ENCODE peak calls at places on chromosomes 16 and 17, in four cellular contexts. R, A, Z and F are unnamed samples.

GRCh38 chr17:63950940-63951907 is 19.1 kb upstream of the CD79B start:
- DNase-seq in Z (peak; percentile 46), A (peak; percentile 39), R (no peak), F (peak; percentile 70)

GRCh38 chr16:24396350-24397271 is 140.5 kb downstream of the CACNG3 start:
- DNase-seq in Z (peak; percentile 12), R (no peak), A (no peak), F (no peak)

GRCh38 chr17:44309472-44309871 is 1.1 kb downstream of the RUNDC3A start:
- DNase-seq in R (no peak), Z (no peak), A (peak; percentile 14), F (no peak)

GRCh38 chr16:48444574-48444973 is 59.4 kb upstream of the SIAH1 start:
- DNase-seq in Z (no peak), A (peak; percentile 84), R (no peak), F (no peak)

GRCh38 chr17:43531082-43531378 is 15.1 kb downstream of the ETV4 start:
- DNase-seq in A (no peak), R (no peak), Z (no peak), F (no peak)

GRCh38 chr16:52265446-52265861 is 281.5 kb downstream of the TOX3 start:
- DNase-seq in Z (peak; percentile 47), A (no peak), R (peak; percentile 21), F (no peak)

GRCh38 chr17:82690786-82691489 is 7.6 kb downstream of the RAB40B start:
- DNase-seq in R (peak; percentile 34), Z (no peak), A (no peak), F (no peak)

GRCh38 chr16:60318486-60318885 is 1584.4 kb upstream of the GOT2 start:
- DNase-seq in R (no peak), A (peak; percentile 38), Z (no peak), F (no peak)

GRCh38 chr17:78716814-78717393 is 65.2 kb downstream of the CYTH1 start:
- DNase-seq in R (peak; percentile 57), A (peak; percentile 80), Z (no peak), F (no peak)

GRCh38 chr16:2019500-2019899 is at the start of gene NPW:
- DNase-seq in R (peak; percentile 56), Z (no peak), A (no peak), F (no peak)

GRCh38 chr17:77491921-77492445 is 351.2 kb downstream of the SEC14L1 start:
- DNase-seq in A (no peak), R (no peak), Z (no peak), F (peak; percentile 75)

GRCh38 chr17:18089613-18090012 is 1.9 kb downstream of the DRG2 start:
- DNase-seq in A (no peak), Z (no peak), R (no peak), F (no peak)

GRCh38 chr16:54677551-54677950 is 253.1 kb upstream of the IRX5 start:
- DNase-seq in A (peak; percentile 52), Z (no peak), R (no peak), F (no peak)

GRCh38 chr16:13120557-13120956 is 219.2 kb downstream of the SHISA9 start:
- DNase-seq in Z (no peak), A (no peak), R (peak; percentile 33), F (no peak)

GRCh38 chr17:8701754-8702153 is 42.9 kb downstream of the CCDC42 start:
- DNase-seq in R (no peak), Z (no peak), A (no peak), F (no peak)

GRCh38 chr17:6729531-6729930 is 16.4 kb upstream of the SLC13A5 start:
- DNase-seq in Z (no peak), A (no peak), R (no peak), F (no peak)

GRCh38 chr17:12765544-12765943 is 23.8 kb upstream of the ARHGAP44 start:
- DNase-seq in A (peak; percentile 7), Z (no peak), R (no peak), F (no peak)

GRCh38 chr16:23252310-23252709 is 49.8 kb upstream of the SCNN1B start:
- DNase-seq in R (no peak), A (no peak), Z (no peak), F (no peak)

GRCh38 chr16:86117756-86118155 is 218.8 kb downstream of the IRF8 start:
- DNase-seq in R (peak; percentile 42), Z (no peak), A (no peak), F (no peak)

GRCh38 chr16:14545346-14545884 is 84.6 kb downstream of the PARN start:
- DNase-seq in R (no peak), A (no peak), Z (no peak), F (no peak)

GRCh38 chr17:59627770-59628171 is 8.1 kb downstream of the CLTC start:
- DNase-seq in A (no peak), R (no peak), Z (no peak), F (no peak)

GRCh38 chr17:58401287-58401686 is 16.0 kb downstream of the RNF43 start:
- DNase-seq in R (no peak), Z (no peak), A (no peak), F (no peak)

GRCh38 chr17:37570527-37571093 is 38.6 kb downstream of the SYNRG start:
- DNase-seq in A (peak; percentile 89), R (peak; percentile 67), Z (peak; percentile 63), F (peak; percentile 48)
- TF ChIP-seq CTCF in A (peak; percentile 81), R (peak; percentile 68), Z (peak; percentile 58), F (peak; percentile 6)

DNA sequence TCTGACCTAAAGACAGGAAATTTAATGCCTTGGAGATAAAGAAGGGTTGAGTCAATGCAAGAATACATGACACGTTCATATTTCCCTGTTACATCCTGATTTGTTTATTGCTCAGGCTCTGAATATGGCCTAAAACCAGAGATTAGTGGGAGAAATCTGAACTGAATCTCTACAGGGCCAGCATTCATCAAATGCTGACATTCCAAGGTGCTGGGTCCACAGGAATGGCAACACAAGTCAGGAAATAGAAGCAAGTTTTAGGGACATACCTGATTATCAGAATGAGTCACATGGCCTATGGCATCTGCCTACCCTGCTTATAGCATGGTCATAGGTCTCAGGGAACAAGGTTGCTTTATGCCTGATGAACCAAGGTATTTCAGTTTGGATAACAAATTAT is 117.4 kb upstream of the CES5A start:
- DNase-seq in A (no peak), R (no peak), Z (no peak), F (no peak)
- TF ChIP-seq CTCF in A (no peak), R (no peak), Z (no peak), F (no peak)

GRCh38 chr17:48261297-48261880 is 153.8 kb downstream of the SNX11 start:
- DNase-seq in Z (peak; percentile 18), A (no peak), R (peak; percentile 72), F (no peak)

GRCh38 chr17:48259710-48260291 is 152.2 kb downstream of the SNX11 start:
- DNase-seq in Z (peak; percentile 32), R (peak; percentile 38), A (peak; percentile 30), F (no peak)

GRCh38 chr17:48258317-48258716 is 150.8 kb downstream of the SNX11 start:
- DNase-seq in Z (no peak), A (no peak), R (no peak), F (no peak)

DNA sequence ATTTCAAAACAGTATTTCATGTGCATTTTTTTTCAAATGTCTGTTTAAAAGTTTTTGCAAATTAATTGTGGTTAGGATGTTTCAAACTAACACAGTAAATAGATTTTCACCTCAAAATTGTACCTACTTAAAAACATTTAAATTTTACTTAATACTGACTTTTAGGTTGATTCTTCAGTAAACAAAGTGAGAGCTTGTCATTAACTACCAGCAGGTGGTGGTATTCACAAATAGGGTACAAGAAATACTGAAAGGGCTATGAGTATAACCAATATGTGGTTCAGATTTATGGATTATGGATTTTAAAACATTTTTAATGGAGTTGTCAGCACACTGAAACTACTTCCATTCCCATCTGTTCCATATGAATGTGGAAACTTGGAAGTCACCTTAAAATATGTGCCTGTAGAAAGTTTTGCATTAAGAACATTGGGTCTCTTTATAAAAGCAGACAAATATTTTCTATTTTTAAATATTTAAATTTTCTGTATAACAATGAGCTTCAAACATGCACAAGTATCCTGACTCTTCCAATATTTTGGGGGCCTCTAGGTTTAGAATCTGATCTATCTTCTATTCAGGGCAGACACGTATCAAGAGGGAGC is 155.5 kb downstream of the SNX11 start:
- DNase-seq in R (no peak), Z (peak; percentile 14), A (no peak), F (peak; percentile 24)
- TF ChIP-seq CTCF in R (peak; percentile 42), Z (peak; percentile 45), A (peak; percentile 53), F (peak; percentile 34)

DNA sequence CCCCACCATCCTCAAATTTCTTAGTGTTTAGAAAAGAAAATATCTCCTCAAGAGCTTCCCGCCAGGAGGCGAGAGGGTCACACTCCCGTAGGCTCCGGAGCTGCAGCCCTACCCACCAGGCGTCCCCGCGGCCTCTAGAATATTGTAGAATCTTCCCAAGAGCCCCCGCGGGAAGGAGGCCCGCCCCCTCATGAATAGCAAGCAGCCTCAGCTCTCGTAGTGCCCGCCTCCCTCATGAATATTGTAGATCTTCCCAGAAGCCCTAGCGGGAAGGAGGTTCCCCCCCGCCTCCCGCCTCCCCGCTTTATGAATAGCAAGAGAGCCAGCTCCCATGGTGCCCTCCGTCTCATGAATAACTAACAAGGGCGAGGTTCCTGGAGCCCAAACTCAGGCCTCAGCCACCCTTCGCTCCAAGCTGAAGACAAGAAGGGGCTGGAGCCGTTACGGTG is at the start of gene FBXO47:
- DNase-seq in Z (peak; percentile 64), R (peak; percentile 87), A (peak; percentile 82), F (peak; percentile 77)
- TF ChIP-seq CTCF in Z (peak; percentile 31), R (no peak), A (no peak), F (no peak)

GRCh38 chr16:25707982-25708583 is 16.3 kb downstream of the HS3ST4 start:
- DNase-seq in A (peak; percentile 13), Z (peak; percentile 50), R (peak; percentile 71), F (peak; percentile 42)
- TF ChIP-seq CTCF in A (peak; percentile 62), Z (no peak), R (peak; percentile 76), F (peak; percentile 21)

GRCh38 chr17:75764417-75764710 is 628 bp downstream of the GALK1 start:
- DNase-seq in R (no peak), Z (no peak), A (no peak), F (no peak)
- TF ChIP-seq CTCF in R (no peak), Z (no peak), A (no peak), F (no peak)

DNA sequence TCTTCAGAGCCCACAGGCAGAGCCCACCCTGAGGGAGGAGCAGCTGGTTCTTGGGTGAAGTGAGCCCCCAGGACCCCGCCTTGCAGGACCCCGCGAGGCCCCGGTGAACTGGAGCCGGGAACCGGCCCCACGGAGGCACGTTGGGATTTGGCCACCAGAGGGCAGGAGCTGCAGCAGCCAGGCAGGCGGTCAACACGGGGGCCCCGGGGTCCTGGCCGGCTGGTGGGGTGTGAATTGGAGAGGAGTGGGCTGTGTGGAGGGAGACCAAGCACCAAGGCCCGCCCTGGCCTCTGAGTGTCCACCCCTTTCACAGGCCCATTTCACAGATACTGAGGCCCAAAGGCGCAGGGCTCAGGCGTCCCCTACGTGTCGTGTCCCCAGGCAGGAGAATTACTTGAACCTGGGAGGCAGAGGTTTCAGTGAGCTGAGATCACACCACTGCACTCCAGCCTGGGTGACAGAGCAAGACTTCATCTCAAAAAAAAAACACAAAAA is 2.2 kb downstream of the DPEP1 start:
- DNase-seq in R (peak; percentile 67), Z (peak; percentile 36), A (no peak), F (peak; percentile 75)
- TF ChIP-seq CTCF in R (peak; percentile 82), Z (peak; percentile 69), A (peak; percentile 79), F (no peak)

GRCh38 chr16:56824335-56824734 is 40.7 kb upstream of the SLC12A3 start:
- DNase-seq in A (no peak), R (peak; percentile 52), Z (no peak), F (no peak)
- TF ChIP-seq CTCF in A (peak; percentile 8), R (peak; percentile 33), Z (peak; percentile 9), F (no peak)